ENCODE peak calls at places on chromosomes 6 and 20, in nine cellular contexts. One of them, this sample, is unnamed.
A peak's percentile ranks its signal among the peaks of the same experiment; 100 is the strongest.

GRCh38 chr6:53483423-53484353 is 61.2 kb downstream of the GCLC start:
- DNase-seq in body of pancreas: no peak
- DNase-seq in small intestine: no peak
- DNase-seq in Peyer's patch: peak; percentile 60
- DNase-seq in breast epithelium: peak; percentile 72
- DNase-seq in tibial nerve: peak; percentile 29
- DNase-seq in neuronal stem cell: no peak
- DNase-seq in aorta: peak; percentile 57
- DNase-seq in tibial artery: peak; percentile 39
- DNase-seq in this sample: no peak

GRCh38 chr20:50663095-50663821 is 28.1 kb downstream of the RIPOR3 start:
- DNase-seq in small intestine: peak; percentile 89
- DNase-seq in breast epithelium: peak; percentile 62
- DNase-seq in Peyer's patch: peak; percentile 73
- DNase-seq in neuronal stem cell: no peak
- DNase-seq in tibial nerve: no peak
- DNase-seq in aorta: no peak
- DNase-seq in body of pancreas: peak; percentile 93
- DNase-seq in tibial artery: no peak
- DNase-seq in this sample: peak; percentile 69

GRCh38 chr6:164570791-164571190 is 738.6 kb downstream of the C6orf118 start:
- DNase-seq in tibial nerve: no peak
- DNase-seq in aorta: no peak
- DNase-seq in small intestine: no peak
- DNase-seq in breast epithelium: no peak
- DNase-seq in Peyer's patch: no peak
- DNase-seq in neuronal stem cell: no peak
- DNase-seq in body of pancreas: no peak
- DNase-seq in tibial artery: no peak
- DNase-seq in this sample: no peak

GRCh38 chr6:140486468-140487361 is 1112.3 kb upstream of the CITED2 start:
- DNase-seq in small intestine: no peak
- DNase-seq in body of pancreas: no peak
- DNase-seq in tibial nerve: no peak
- DNase-seq in neuronal stem cell: no peak
- DNase-seq in aorta: no peak
- DNase-seq in Peyer's patch: no peak
- DNase-seq in tibial artery: no peak
- DNase-seq in breast epithelium: no peak
- DNase-seq in this sample: no peak

GRCh38 chr6:38833320-38833719 is 118.2 kb downstream of the DNAH8 start:
- DNase-seq in neuronal stem cell: no peak
- DNase-seq in tibial artery: no peak
- DNase-seq in Peyer's patch: no peak
- DNase-seq in breast epithelium: no peak
- DNase-seq in small intestine: no peak
- DNase-seq in aorta: no peak
- DNase-seq in tibial nerve: no peak
- DNase-seq in body of pancreas: no peak
- DNase-seq in this sample: no peak

GRCh38 chr20:50554694-50555579 is 44.8 kb downstream of the PTPN1 start:
- DNase-seq in neuronal stem cell: no peak
- DNase-seq in aorta: no peak
- DNase-seq in small intestine: no peak
- DNase-seq in tibial artery: no peak
- DNase-seq in body of pancreas: no peak
- DNase-seq in breast epithelium: no peak
- DNase-seq in tibial nerve: no peak
- DNase-seq in Peyer's patch: no peak
- DNase-seq in this sample: no peak

GRCh38 chr6:69861986-69862385 is 4.4 kb upstream of the COL19A1 start:
- DNase-seq in neuronal stem cell: no peak
- DNase-seq in breast epithelium: no peak
- DNase-seq in Peyer's patch: no peak
- DNase-seq in aorta: no peak
- DNase-seq in tibial nerve: no peak
- DNase-seq in tibial artery: no peak
- DNase-seq in body of pancreas: no peak
- DNase-seq in small intestine: no peak
- DNase-seq in this sample: peak; percentile 23

GRCh38 chr6:126170875-126171489 is 168.9 kb upstream of the CENPW start:
- DNase-seq in neuronal stem cell: no peak
- DNase-seq in Peyer's patch: peak; percentile 63
- DNase-seq in tibial artery: no peak
- DNase-seq in breast epithelium: no peak
- DNase-seq in body of pancreas: peak; percentile 19
- DNase-seq in aorta: no peak
- DNase-seq in small intestine: peak; percentile 69
- DNase-seq in tibial nerve: no peak
- DNase-seq in this sample: peak; percentile 9

GRCh38 chr6:167676000-167676665 is 150.6 kb upstream of the AFDN start:
- DNase-seq in aorta: no peak
- DNase-seq in Peyer's patch: peak; percentile 89
- DNase-seq in breast epithelium: no peak
- DNase-seq in tibial artery: no peak
- DNase-seq in tibial nerve: no peak
- DNase-seq in neuronal stem cell: no peak
- DNase-seq in small intestine: peak; percentile 96
- DNase-seq in body of pancreas: peak; percentile 86
- DNase-seq in this sample: no peak

GRCh38 chr6:130503146-130503545 is 137.3 kb downstream of the TMEM200A start:
- DNase-seq in body of pancreas: no peak
- DNase-seq in neuronal stem cell: no peak
- DNase-seq in breast epithelium: no peak
- DNase-seq in aorta: no peak
- DNase-seq in tibial artery: no peak
- DNase-seq in Peyer's patch: no peak
- DNase-seq in tibial nerve: peak; percentile 47
- DNase-seq in small intestine: no peak
- DNase-seq in this sample: no peak

GRCh38 chr20:3902446-3902845 is 13.3 kb downstream of the PANK2 start:
- DNase-seq in body of pancreas: no peak
- DNase-seq in tibial artery: peak; percentile 8
- DNase-seq in tibial nerve: no peak
- DNase-seq in aorta: no peak
- DNase-seq in Peyer's patch: no peak
- DNase-seq in neuronal stem cell: no peak
- DNase-seq in small intestine: no peak
- DNase-seq in breast epithelium: no peak
- DNase-seq in this sample: no peak

GRCh38 chr6:38938741-38939140 is 109.8 kb upstream of the GLP1R start:
- DNase-seq in tibial nerve: no peak
- DNase-seq in tibial artery: no peak
- DNase-seq in breast epithelium: no peak
- DNase-seq in Peyer's patch: no peak
- DNase-seq in neuronal stem cell: no peak
- DNase-seq in body of pancreas: no peak
- DNase-seq in small intestine: no peak
- DNase-seq in aorta: no peak
- DNase-seq in this sample: no peak

GRCh38 chr20:43750774-43751166 is 24.0 kb upstream of the GTSF1L start:
- DNase-seq in tibial artery: no peak
- DNase-seq in body of pancreas: no peak
- DNase-seq in small intestine: no peak
- DNase-seq in breast epithelium: no peak
- DNase-seq in neuronal stem cell: no peak
- DNase-seq in aorta: no peak
- DNase-seq in tibial nerve: no peak
- DNase-seq in Peyer's patch: no peak
- DNase-seq in this sample: no peak

GRCh38 chr6:79525272-79526100 is 11.7 kb downstream of the LCA5 start:
- DNase-seq in tibial artery: no peak
- DNase-seq in breast epithelium: no peak
- DNase-seq in aorta: no peak
- DNase-seq in Peyer's patch: no peak
- DNase-seq in body of pancreas: peak; percentile 35
- DNase-seq in small intestine: peak; percentile 6
- DNase-seq in neuronal stem cell: no peak
- DNase-seq in tibial nerve: peak; percentile 55
- DNase-seq in this sample: no peak

GRCh38 chr6:142802124-142802523 is 142.9 kb downstream of the HIVEP2 start:
- DNase-seq in aorta: no peak
- DNase-seq in neuronal stem cell: no peak
- DNase-seq in tibial nerve: no peak
- DNase-seq in small intestine: no peak
- DNase-seq in breast epithelium: no peak
- DNase-seq in tibial artery: no peak
- DNase-seq in body of pancreas: no peak
- DNase-seq in Peyer's patch: no peak
- DNase-seq in this sample: no peak

GRCh38 chr6:5481024-5481423 is 219.7 kb downstream of the FARS2 start:
- DNase-seq in aorta: no peak
- DNase-seq in tibial nerve: no peak
- DNase-seq in neuronal stem cell: no peak
- DNase-seq in small intestine: no peak
- DNase-seq in breast epithelium: no peak
- DNase-seq in tibial artery: no peak
- DNase-seq in Peyer's patch: no peak
- DNase-seq in body of pancreas: peak; percentile 16
- DNase-seq in this sample: no peak

GRCh38 chr6:42390228-42390934 is 61.3 kb downstream of the TRERF1 start:
- DNase-seq in tibial artery: no peak
- DNase-seq in tibial nerve: no peak
- DNase-seq in aorta: no peak
- DNase-seq in Peyer's patch: peak; percentile 85
- DNase-seq in breast epithelium: no peak
- DNase-seq in small intestine: peak; percentile 54
- DNase-seq in neuronal stem cell: no peak
- DNase-seq in body of pancreas: no peak
- DNase-seq in this sample: no peak

GRCh38 chr6:134835998-134836397 is 113.9 kb downstream of the ALDH8A1 start:
- DNase-seq in body of pancreas: no peak
- DNase-seq in Peyer's patch: no peak
- DNase-seq in breast epithelium: no peak
- DNase-seq in aorta: no peak
- DNase-seq in tibial nerve: no peak
- DNase-seq in neuronal stem cell: no peak
- DNase-seq in small intestine: no peak
- DNase-seq in tibial artery: no peak
- DNase-seq in this sample: no peak

DNA sequence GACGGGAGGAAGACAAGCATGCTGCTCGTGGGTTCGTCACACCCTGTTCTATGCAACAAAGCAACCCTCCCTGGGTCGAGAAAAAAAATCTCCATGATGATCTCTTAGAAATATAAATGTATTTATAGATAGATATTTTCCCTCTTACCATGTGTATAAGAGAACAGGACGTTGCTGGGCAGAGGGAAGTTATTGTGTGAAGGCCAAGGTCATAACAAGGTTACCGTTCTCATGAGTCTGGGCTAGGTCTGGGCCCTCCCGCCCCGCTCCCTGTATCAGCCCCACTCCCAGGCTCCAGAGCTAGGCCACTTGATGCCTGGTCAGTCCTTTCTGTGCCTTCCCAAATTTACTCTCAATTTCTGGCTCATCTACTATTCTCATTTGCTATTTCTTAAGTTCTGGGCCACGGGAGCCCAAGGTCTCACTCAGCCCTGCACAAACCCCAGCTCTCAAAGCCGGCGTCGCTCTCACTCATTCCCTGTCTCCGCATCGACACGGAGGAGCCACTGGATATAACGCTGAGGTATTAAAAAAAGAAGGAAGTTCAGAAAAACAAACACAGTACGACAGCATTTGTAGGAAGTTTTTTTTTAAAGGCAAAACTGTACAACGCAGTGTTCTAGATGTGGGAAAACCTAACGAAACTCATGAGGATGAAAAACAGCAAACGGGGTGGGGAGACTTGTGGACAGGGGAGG is 96.8 kb downstream of the PSMG4 start:
- DNase-seq in tibial artery: peak; percentile 74
- DNase-seq in small intestine: peak; percentile 35
- DNase-seq in tibial nerve: peak; percentile 65
- DNase-seq in breast epithelium: no peak
- DNase-seq in aorta: peak; percentile 73
- DNase-seq in Peyer's patch: peak; percentile 68
- DNase-seq in body of pancreas: no peak
- DNase-seq in neuronal stem cell: peak; percentile 50
- DNase-seq in this sample: peak; percentile 65
- H3K4me3 ChIP-seq in tibial artery: peak overlapping the region; percentile 44
- H3K4me3 ChIP-seq in small intestine: no peak overlapping the region
- H3K4me3 ChIP-seq in tibial nerve: peak overlapping the region; percentile 41
- H3K4me3 ChIP-seq in breast epithelium: peak overlapping the region; percentile 62
- H3K4me3 ChIP-seq in aorta: no peak overlapping the region
- H3K4me3 ChIP-seq in Peyer's patch: peak overlapping the region; percentile 36
- H3K4me3 ChIP-seq in body of pancreas: no peak overlapping the region
- H3K4me3 ChIP-seq in neuronal stem cell: no peak overlapping the region
- H3K4me3 ChIP-seq in this sample: no peak overlapping the region

DNA sequence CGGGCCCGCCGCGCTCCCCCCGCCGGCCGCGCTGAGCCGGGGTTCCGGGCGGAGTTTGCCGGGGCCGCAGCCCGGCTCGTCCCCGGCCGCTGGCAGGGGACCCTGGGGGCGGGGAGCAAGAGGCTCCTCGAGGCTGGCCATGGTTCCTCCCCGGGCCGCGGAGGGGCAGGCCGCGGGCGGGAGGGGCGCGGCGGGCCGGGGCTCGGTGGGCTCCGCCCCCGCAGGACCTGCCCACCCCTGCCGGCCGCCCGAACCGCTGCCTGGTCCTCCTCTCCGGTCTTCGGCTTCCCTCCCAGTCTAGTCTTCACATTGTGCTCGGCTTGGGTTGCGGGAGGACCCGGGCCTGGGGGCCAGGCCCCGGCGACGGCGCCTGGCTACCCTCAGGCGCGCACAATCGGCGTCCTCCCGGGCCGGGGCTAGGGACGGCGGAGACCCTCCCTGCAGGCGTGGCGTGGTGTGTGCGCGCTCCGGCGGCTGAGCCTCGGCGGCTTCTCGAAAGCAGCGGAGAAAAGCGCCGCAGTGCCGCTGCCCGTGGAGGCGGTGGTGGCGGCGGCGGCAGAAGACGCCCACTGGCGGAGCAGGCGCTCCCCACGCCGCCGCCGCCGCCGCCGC is at the start of gene PDE10A:
- DNase-seq in neuronal stem cell: peak; percentile 68
- DNase-seq in aorta: peak; percentile 55
- DNase-seq in tibial nerve: peak; percentile 30
- DNase-seq in breast epithelium: no peak
- DNase-seq in small intestine: no peak
- DNase-seq in tibial artery: peak; percentile 28
- DNase-seq in body of pancreas: no peak
- DNase-seq in Peyer's patch: no peak
- DNase-seq in this sample: peak; percentile 93
- H3K27me3 ChIP-seq in neuronal stem cell: peaks cover 22% of the 10 kb centered on the region
- H3K27me3 ChIP-seq in aorta: peaks cover 1% of the 10 kb centered on the region
- H3K27me3 ChIP-seq in tibial nerve: no peaks in the 10 kb centered on the region
- H3K27me3 ChIP-seq in breast epithelium: no peaks in the 10 kb centered on the region
- H3K27me3 ChIP-seq in small intestine: peaks cover 16% of the 10 kb centered on the region
- H3K27me3 ChIP-seq in tibial artery: no peaks in the 10 kb centered on the region
- H3K27me3 ChIP-seq in body of pancreas: peaks cover 33% of the 10 kb centered on the region
- H3K27me3 ChIP-seq in Peyer's patch: peaks cover 33% of the 10 kb centered on the region
- H3K27me3 ChIP-seq in this sample: peaks cover 80% of the 10 kb centered on the region

GRCh38 chr20:32858873-32859372 is at the start of gene EFCAB8:
- DNase-seq in Peyer's patch: no peak
- DNase-seq in neuronal stem cell: no peak
- DNase-seq in aorta: no peak
- DNase-seq in small intestine: no peak
- DNase-seq in tibial artery: no peak
- DNase-seq in tibial nerve: no peak
- DNase-seq in body of pancreas: no peak
- DNase-seq in breast epithelium: no peak
- DNase-seq in this sample: peak; percentile 57
- H3K4me3 ChIP-seq in Peyer's patch: no peak within 1 kb of the TSS
- H3K4me3 ChIP-seq in neuronal stem cell: no peak within 1 kb of the TSS
- H3K4me3 ChIP-seq in aorta: no peak within 1 kb of the TSS
- H3K4me3 ChIP-seq in small intestine: no peak within 1 kb of the TSS
- H3K4me3 ChIP-seq in tibial artery: no peak within 1 kb of the TSS
- H3K4me3 ChIP-seq in tibial nerve: no peak within 1 kb of the TSS
- H3K4me3 ChIP-seq in body of pancreas: no peak within 1 kb of the TSS
- H3K4me3 ChIP-seq in breast epithelium: no peak within 1 kb of the TSS
- H3K4me3 ChIP-seq in this sample: no peak within 1 kb of the TSS

GRCh38 chr20:61254881-61255589 is 3.0 kb downstream of the CDH4 start:
- DNase-seq in aorta: no peak
- DNase-seq in breast epithelium: no peak
- DNase-seq in tibial artery: no peak
- DNase-seq in neuronal stem cell: no peak
- DNase-seq in body of pancreas: no peak
- DNase-seq in Peyer's patch: no peak
- DNase-seq in tibial nerve: no peak
- DNase-seq in small intestine: no peak
- DNase-seq in this sample: no peak
- H3K27me3 ChIP-seq in aorta: peaks cover 2% of the 10 kb centered on the region
- H3K27me3 ChIP-seq in breast epithelium: peaks cover 4% of the 10 kb centered on the region
- H3K27me3 ChIP-seq in tibial artery: no peaks in the 10 kb centered on the region
- H3K27me3 ChIP-seq in neuronal stem cell: peaks cover 18% of the 10 kb centered on the region
- H3K27me3 ChIP-seq in body of pancreas: peaks cover 15% of the 10 kb centered on the region
- H3K27me3 ChIP-seq in Peyer's patch: peaks cover 25% of the 10 kb centered on the region
- H3K27me3 ChIP-seq in tibial nerve: no peaks in the 10 kb centered on the region
- H3K27me3 ChIP-seq in small intestine: peaks cover 21% of the 10 kb centered on the region
- H3K27me3 ChIP-seq in this sample: peaks cover 51% of the 10 kb centered on the region

This sample was measured in H7.